ENCODE peak calls at places on chromosomes 4 and X, in five cellular contexts. One of them, this sample, is unnamed.

GRCh38 chr4:140237616-140238352 is 83.8 kb upstream of the MAML3 start:
- DNase-seq in lower lobe of right lung: peak
- DNase-seq in colonic mucosa: peak
- DNase-seq in HL-60: peak
- DNase-seq in stimulated activated CD4-positive, alpha-beta T cell treated with anti-CD3 and anti-CD28 coated beads, TNF-alpha, amount 100 ng/mL, for 48 hours: no peak
- DNase-seq in this sample: peak

GRCh38 chr4:47830263-47831025 is 7.4 kb downstream of the CORIN start:
- DNase-seq in lower lobe of right lung: no peak
- DNase-seq in stimulated activated CD4-positive, alpha-beta T cell treated with anti-CD3 and anti-CD28 coated beads, TNF-alpha, amount 100 ng/mL, for 48 hours: no peak
- DNase-seq in colonic mucosa: no peak
- DNase-seq in HL-60: no peak
- DNase-seq in this sample: no peak

GRCh38 chrX:68490644-68491043 is 8.2 kb upstream of the YIPF6 start:
- DNase-seq in lower lobe of right lung: no peak
- DNase-seq in HL-60: no peak
- DNase-seq in colonic mucosa: no peak
- DNase-seq in stimulated activated CD4-positive, alpha-beta T cell treated with anti-CD3 and anti-CD28 coated beads, TNF-alpha, amount 100 ng/mL, for 48 hours: no peak
- DNase-seq in this sample: no peak

GRCh38 chrX:134459683-134460004 is 321 bp upstream of the HPRT1 start:
- DNase-seq in lower lobe of right lung: no peak
- DNase-seq in stimulated activated CD4-positive, alpha-beta T cell treated with anti-CD3 and anti-CD28 coated beads, TNF-alpha, amount 100 ng/mL, for 48 hours: no peak
- DNase-seq in colonic mucosa: no peak
- DNase-seq in HL-60: no peak
- DNase-seq in this sample: no peak

GRCh38 chr4:101066586-101066985 is 280.7 kb downstream of the PPP3CA start:
- DNase-seq in stimulated activated CD4-positive, alpha-beta T cell treated with anti-CD3 and anti-CD28 coated beads, TNF-alpha, amount 100 ng/mL, for 48 hours: no peak
- DNase-seq in lower lobe of right lung: no peak
- DNase-seq in colonic mucosa: no peak
- DNase-seq in HL-60: peak
- DNase-seq in this sample: no peak

GRCh38 chrX:106783716-106784115 is 18.8 kb upstream of the TBC1D8B start:
- DNase-seq in lower lobe of right lung: no peak
- DNase-seq in stimulated activated CD4-positive, alpha-beta T cell treated with anti-CD3 and anti-CD28 coated beads, TNF-alpha, amount 100 ng/mL, for 48 hours: no peak
- DNase-seq in HL-60: no peak
- DNase-seq in colonic mucosa: no peak
- DNase-seq in this sample: no peak

GRCh38 chr4:151045907-151046306 is 30.8 kb upstream of the LRBA start:
- DNase-seq in HL-60: no peak
- DNase-seq in stimulated activated CD4-positive, alpha-beta T cell treated with anti-CD3 and anti-CD28 coated beads, TNF-alpha, amount 100 ng/mL, for 48 hours: no peak
- DNase-seq in lower lobe of right lung: no peak
- DNase-seq in colonic mucosa: peak
- DNase-seq in this sample: no peak

GRCh38 chr4:18566970-18567799 is 545.6 kb upstream of the LCORL start:
- DNase-seq in colonic mucosa: no peak
- DNase-seq in lower lobe of right lung: no peak
- DNase-seq in stimulated activated CD4-positive, alpha-beta T cell treated with anti-CD3 and anti-CD28 coated beads, TNF-alpha, amount 100 ng/mL, for 48 hours: no peak
- DNase-seq in HL-60: no peak
- DNase-seq in this sample: no peak

GRCh38 chrX:17553451-17553850 is 178.5 kb downstream of the NHS start:
- DNase-seq in HL-60: no peak
- DNase-seq in lower lobe of right lung: no peak
- DNase-seq in stimulated activated CD4-positive, alpha-beta T cell treated with anti-CD3 and anti-CD28 coated beads, TNF-alpha, amount 100 ng/mL, for 48 hours: no peak
- DNase-seq in colonic mucosa: peak
- DNase-seq in this sample: peak

GRCh38 chr4:143473334-143474126 is 40.0 kb upstream of the SMARCA5 start:
- DNase-seq in stimulated activated CD4-positive, alpha-beta T cell treated with anti-CD3 and anti-CD28 coated beads, TNF-alpha, amount 100 ng/mL, for 48 hours: no peak
- DNase-seq in colonic mucosa: no peak
- DNase-seq in lower lobe of right lung: no peak
- DNase-seq in HL-60: no peak
- DNase-seq in this sample: no peak

GRCh38 chr4:31086771-31087330 is 366.7 kb downstream of the PCDH7 start:
- DNase-seq in lower lobe of right lung: no peak
- DNase-seq in colonic mucosa: no peak
- DNase-seq in HL-60: no peak
- DNase-seq in stimulated activated CD4-positive, alpha-beta T cell treated with anti-CD3 and anti-CD28 coated beads, TNF-alpha, amount 100 ng/mL, for 48 hours: no peak
- DNase-seq in this sample: no peak

GRCh38 chrX:150032742-150033141 is 94.5 kb upstream of the EOLA2 start:
- DNase-seq in stimulated activated CD4-positive, alpha-beta T cell treated with anti-CD3 and anti-CD28 coated beads, TNF-alpha, amount 100 ng/mL, for 48 hours: no peak
- DNase-seq in HL-60: no peak
- DNase-seq in colonic mucosa: no peak
- DNase-seq in lower lobe of right lung: no peak
- DNase-seq in this sample: peak

GRCh38 chrX:10052906-10053625 is 85.9 kb downstream of the CLDN34 start:
- DNase-seq in stimulated activated CD4-positive, alpha-beta T cell treated with anti-CD3 and anti-CD28 coated beads, TNF-alpha, amount 100 ng/mL, for 48 hours: no peak
- DNase-seq in HL-60: no peak
- DNase-seq in lower lobe of right lung: no peak
- DNase-seq in colonic mucosa: no peak
- DNase-seq in this sample: no peak

GRCh38 chr4:123125477-123125876 is 203.1 kb upstream of the NUDT6 start:
- DNase-seq in HL-60: no peak
- DNase-seq in colonic mucosa: no peak
- DNase-seq in stimulated activated CD4-positive, alpha-beta T cell treated with anti-CD3 and anti-CD28 coated beads, TNF-alpha, amount 100 ng/mL, for 48 hours: no peak
- DNase-seq in lower lobe of right lung: no peak
- DNase-seq in this sample: no peak

GRCh38 chr4:123412700-123413512 is 16.3 kb downstream of the SPRY1 start:
- DNase-seq in lower lobe of right lung: no peak
- DNase-seq in HL-60: no peak
- DNase-seq in colonic mucosa: no peak
- DNase-seq in stimulated activated CD4-positive, alpha-beta T cell treated with anti-CD3 and anti-CD28 coated beads, TNF-alpha, amount 100 ng/mL, for 48 hours: no peak
- DNase-seq in this sample: no peak

GRCh38 chr4:110801591-110801990 is 178.7 kb upstream of the PITX2 start:
- DNase-seq in lower lobe of right lung: no peak
- DNase-seq in colonic mucosa: no peak
- DNase-seq in stimulated activated CD4-positive, alpha-beta T cell treated with anti-CD3 and anti-CD28 coated beads, TNF-alpha, amount 100 ng/mL, for 48 hours: no peak
- DNase-seq in HL-60: no peak
- DNase-seq in this sample: no peak

GRCh38 chr4:89551191-89551590 is 243.6 kb upstream of the GPRIN3 start:
- DNase-seq in HL-60: no peak
- DNase-seq in lower lobe of right lung: no peak
- DNase-seq in stimulated activated CD4-positive, alpha-beta T cell treated with anti-CD3 and anti-CD28 coated beads, TNF-alpha, amount 100 ng/mL, for 48 hours: no peak
- DNase-seq in colonic mucosa: no peak
- DNase-seq in this sample: no peak

GRCh38 chrX:119155416-119156035 is 27.9 kb upstream of the KIAA1210 start:
- DNase-seq in lower lobe of right lung: no peak
- DNase-seq in HL-60: no peak
- DNase-seq in colonic mucosa: peak
- DNase-seq in stimulated activated CD4-positive, alpha-beta T cell treated with anti-CD3 and anti-CD28 coated beads, TNF-alpha, amount 100 ng/mL, for 48 hours: no peak
- DNase-seq in this sample: no peak

GRCh38 chr4:176769519-176769918 is 23.2 kb downstream of the VEGFC start:
- DNase-seq in HL-60: no peak
- DNase-seq in lower lobe of right lung: no peak
- DNase-seq in colonic mucosa: no peak
- DNase-seq in stimulated activated CD4-positive, alpha-beta T cell treated with anti-CD3 and anti-CD28 coated beads, TNF-alpha, amount 100 ng/mL, for 48 hours: no peak
- DNase-seq in this sample: peak

GRCh38 chr4:6487466-6487865 is 15.1 kb upstream of the PPP2R2C start:
- DNase-seq in colonic mucosa: no peak
- DNase-seq in stimulated activated CD4-positive, alpha-beta T cell treated with anti-CD3 and anti-CD28 coated beads, TNF-alpha, amount 100 ng/mL, for 48 hours: no peak
- DNase-seq in lower lobe of right lung: no peak
- DNase-seq in HL-60: no peak
- DNase-seq in this sample: no peak

GRCh38 chr4:3871181-3871852 is 105.1 kb downstream of the ADRA2C start:
- DNase-seq in stimulated activated CD4-positive, alpha-beta T cell treated with anti-CD3 and anti-CD28 coated beads, TNF-alpha, amount 100 ng/mL, for 48 hours: no peak
- DNase-seq in HL-60: no peak
- DNase-seq in colonic mucosa: no peak
- DNase-seq in lower lobe of right lung: peak
- DNase-seq in this sample: no peak

GRCh38 chr4:25927361-25928040 is 13.5 kb downstream of the SMIM20 start:
- DNase-seq in lower lobe of right lung: no peak
- DNase-seq in stimulated activated CD4-positive, alpha-beta T cell treated with anti-CD3 and anti-CD28 coated beads, TNF-alpha, amount 100 ng/mL, for 48 hours: no peak
- DNase-seq in HL-60: no peak
- DNase-seq in colonic mucosa: no peak
- DNase-seq in this sample: no peak

GRCh38 chr4:148225639-148226038 is 216.6 kb downstream of the NR3C2 start:
- DNase-seq in HL-60: no peak
- DNase-seq in colonic mucosa: no peak
- DNase-seq in stimulated activated CD4-positive, alpha-beta T cell treated with anti-CD3 and anti-CD28 coated beads, TNF-alpha, amount 100 ng/mL, for 48 hours: no peak
- DNase-seq in lower lobe of right lung: no peak
- DNase-seq in this sample: no peak

GRCh38 chr4:66045913-66046312 is 375.6 kb upstream of the EPHA5 start:
- DNase-seq in colonic mucosa: no peak
- DNase-seq in lower lobe of right lung: no peak
- DNase-seq in stimulated activated CD4-positive, alpha-beta T cell treated with anti-CD3 and anti-CD28 coated beads, TNF-alpha, amount 100 ng/mL, for 48 hours: no peak
- DNase-seq in HL-60: no peak
- DNase-seq in this sample: no peak

GRCh38 chr4:11005321-11005720 is 320.8 kb upstream of the CLNK start:
- DNase-seq in stimulated activated CD4-positive, alpha-beta T cell treated with anti-CD3 and anti-CD28 coated beads, TNF-alpha, amount 100 ng/mL, for 48 hours: no peak
- DNase-seq in lower lobe of right lung: no peak
- DNase-seq in HL-60: no peak
- DNase-seq in colonic mucosa: no peak
- DNase-seq in this sample: no peak

This sample was measured in BJ.